ENCODE peak calls at places on chromosomes 7 and 10, in six cellular contexts. F is NCI-H460; U is AG10803; C is hypothalamus; X is activated naive CD8-positive, alpha-beta T cell treated with anti-CD3 and anti-CD28 coated beads, Interleukin-2, amount 10 ng/mL, durations not matched to agents 7 days and 5 days; W is nephron progenitor cell. V is an unnamed sample.

GRCh38 chr7:76149847-76150691 is 51.6 kb upstream of the SRRM3 start:
- DNase-seq in F (no peak), U (no peak), C (no peak), X (peak; percentile 55), W (no peak), V (no peak)

GRCh38 chr7:129952164-129952652 is 552 bp downstream of the UBE2H start:
- DNase-seq in F (no peak), U (peak; percentile 21), C (peak; percentile 39), X (peak; percentile 69), W (no peak), V (peak; percentile 14)

GRCh38 chr7:73429622-73430505 is 3.7 kb upstream of the FZD9 start:
- DNase-seq in F (no peak), U (no peak), C (no peak), X (no peak), W (no peak), V (no peak)

GRCh38 chr7:2495402-2496309 is 19.5 kb upstream of the GRIFIN start:
- DNase-seq in F (no peak), U (no peak), C (no peak), X (no peak), W (peak; percentile 55), V (no peak)

GRCh38 chr10:78913219-78914059 is 155.3 kb upstream of the ZMIZ1 start:
- DNase-seq in F (no peak), U (no peak), C (peak; percentile 90), X (no peak), W (no peak), V (no peak)

GRCh38 chr10:104350146-104350635 is 3.4 kb upstream of the CFAP58 start:
- DNase-seq in F (peak; percentile 74), U (peak; percentile 74), C (no peak), X (no peak), W (no peak), V (peak; percentile 84)

GRCh38 chr7:42878303-42878702 is 33.6 kb downstream of the C7orf25 start:
- DNase-seq in F (no peak), U (no peak), C (no peak), X (no peak), W (no peak), V (no peak)

GRCh38 chr7:70829221-70830059 is 302.5 kb upstream of the GALNT17 start:
- DNase-seq in F (peak; percentile 56), U (peak; percentile 53), C (peak; percentile 19), X (peak; percentile 64), W (peak; percentile 75), V (peak; percentile 59)

GRCh38 chr10:99529483-99530107 is 3.1 kb upstream of the NKX2-3 start:
- DNase-seq in F (no peak), U (no peak), C (no peak), X (no peak), W (no peak), V (no peak)

GRCh38 chr7:148540041-148540738 is 50.4 kb upstream of the C7orf33 start:
- DNase-seq in F (no peak), U (peak; percentile 62), C (peak; percentile 37), X (no peak), W (no peak), V (peak; percentile 90)

GRCh38 chr7:123633553-123633952 is 22.1 kb upstream of the LMOD2 start:
- DNase-seq in F (no peak), U (peak; percentile 80), C (no peak), X (no peak), W (no peak), V (peak; percentile 86)

GRCh38 chr10:71269301-71270288 is 49.5 kb upstream of the SLC29A3 start:
- DNase-seq in F (no peak), U (peak; percentile 41), C (no peak), X (no peak), W (peak; percentile 54), V (peak; percentile 15)

GRCh38 chr10:61285749-61286148 is 167.4 kb downstream of the TMEM26 start:
- DNase-seq in F (no peak), U (peak; percentile 54), C (no peak), X (no peak), W (no peak), V (peak; percentile 62)

GRCh38 chr10:114068054-114068707 is 24.5 kb downstream of the ADRB1 start:
- DNase-seq in F (no peak), U (peak; percentile 19), C (no peak), X (no peak), W (no peak), V (no peak)

GRCh38 chr10:5888352-5888751 is 1.3 kb downstream of the ANKRD16 start:
- DNase-seq in F (no peak), U (peak; percentile 54), C (no peak), X (no peak), W (no peak), V (peak; percentile 58)

GRCh38 chr10:4191354-4191753 is 406.3 kb upstream of the KLF6 start:
- DNase-seq in F (no peak), U (no peak), C (no peak), X (no peak), W (no peak), V (no peak)

GRCh38 chr7:155709453-155709852 is 65.0 kb downstream of the RBM33 start:
- DNase-seq in F (no peak), U (no peak), C (no peak), X (no peak), W (no peak), V (no peak)

GRCh38 chr7:110786576-110786975 is 304.4 kb upstream of the LRRN3 start:
- DNase-seq in F (no peak), U (no peak), C (no peak), X (no peak), W (no peak), V (no peak)

GRCh38 chr10:5547934-5548660 is 23.3 kb downstream of the CALML3 start:
- DNase-seq in F (no peak), U (no peak), C (no peak), X (peak; percentile 18), W (no peak), V (no peak)

GRCh38 chr10:21552638-21553037 is 18.6 kb downstream of the MLLT10 start:
- DNase-seq in F (no peak), U (no peak), C (no peak), X (no peak), W (no peak), V (no peak)

GRCh38 chr7:37196631-37197030 is 252.0 kb downstream of the ELMO1 start:
- DNase-seq in F (no peak), U (no peak), C (no peak), X (no peak), W (no peak), V (no peak)

GRCh38 chr7:28062197-28062988 is 118.2 kb downstream of the JAZF1 start:
- DNase-seq in F (peak; percentile 94), U (peak; percentile 76), C (no peak), X (peak; percentile 56), W (peak; percentile 79), V (peak; percentile 71)

GRCh38 chr10:117503170-117503885 is 39.2 kb upstream of the EMX2 start:
- DNase-seq in F (no peak), U (peak; percentile 86), C (no peak), X (no peak), W (no peak), V (peak; percentile 18)

GRCh38 chr10:62692085-62692484 is 112.4 kb upstream of the ADO start:
- DNase-seq in F (no peak), U (no peak), C (no peak), X (no peak), W (peak; percentile 57), V (no peak)

GRCh38 chr7:146414872-146415271 is 298.3 kb downstream of the CNTNAP2 start:
- DNase-seq in F (no peak), U (no peak), C (no peak), X (no peak), W (no peak), V (no peak)

GRCh38 chr10:78362406-78363022 is 328.9 kb downstream of the RPS24 start:
- DNase-seq in F (no peak), U (peak; percentile 61), C (no peak), X (peak; percentile 52), W (no peak), V (no peak)

GRCh38 chr7:130901209-130901783 is 167.3 kb upstream of the KLF14 start:
- DNase-seq in F (peak; percentile 86), U (peak; percentile 94), C (peak; percentile 73), X (no peak), W (peak; percentile 30), V (peak; percentile 98)

GRCh38 chr10:132905661-132906060 is 36.7 kb downstream of the CFAP46 start:
- DNase-seq in F (no peak), U (no peak), C (no peak), X (no peak), W (no peak), V (no peak)

V was measured in fibroblast of mammary gland.